ENCODE peak calls at places on chromosomes 13 and 19, in four cellular contexts. J is A549, T is K562, C is HepG2. R is an unnamed sample.

GRCh38 chr13:27962982-27963381 is 6.1 kb downstream of the CDX2 start:
- DNase-seq in J (no peak), T (no peak), C (no peak), R (no peak)

GRCh38 chr19:6683971-6684370 is 14.0 kb upstream of the TNFSF14 start:
- DNase-seq in T (no peak), C (no peak), J (no peak), R (no peak)

GRCh38 chr19:1725100-1726064 is 27.9 kb upstream of the ONECUT3 start:
- DNase-seq in T (peak), J (no peak), C (peak), R (no peak)

GRCh38 chr13:23692816-23693215 is 122.6 kb downstream of the TNFRSF19 start:
- DNase-seq in T (no peak), J (no peak), C (no peak), R (no peak)

GRCh38 chr13:19864018-19864338 is 529 bp upstream of the ZMYM5 start:
- DNase-seq in T (peak), C (no peak), J (peak), R (no peak)

GRCh38 chr19:3055741-3056453 is 6.4 kb downstream of the TLE5 start:
- DNase-seq in J (peak), T (no peak), C (no peak), R (no peak)

GRCh38 chr19:3048190-3048533 is 14.1 kb downstream of the TLE5 start:
- DNase-seq in J (no peak), T (no peak), C (no peak), R (no peak)

GRCh38 chr19:58388175-58388526 is 1.1 kb downstream of the RPS5 start:
- DNase-seq in C (no peak), J (no peak), T (no peak), R (no peak)

GRCh38 chr13:31424130-31424729 is 224.5 kb downstream of the B3GLCT start:
- DNase-seq in T (peak), C (peak), J (peak), R (peak)

GRCh38 chr13:74132152-74132767 is 1.9 kb downstream of the KLF12 start:
- DNase-seq in J (no peak), C (peak), T (no peak), R (no peak)

GRCh38 chr13:71499235-71499634 is 367.8 kb downstream of the DACH1 start:
- DNase-seq in C (no peak), J (no peak), T (no peak), R (no peak)

GRCh38 chr19:10517760-10518443 is 655 bp upstream of the S1PR5 start:
- DNase-seq in J (peak), C (no peak), T (peak), R (no peak)

GRCh38 chr13:65292488-65292901 is 1937.6 kb downstream of the PCDH9 start:
- DNase-seq in J (peak), T (no peak), C (no peak), R (no peak)

GRCh38 chr13:39144941-39145533 is 106.8 kb downstream of the NHLRC3 start:
- DNase-seq in T (peak), J (peak), C (no peak), R (no peak)

GRCh38 chr13:114134111-114134943 is 1.9 kb upstream of the RASA3 start:
- DNase-seq in C (no peak), J (no peak), T (no peak), R (no peak)

GRCh38 chr13:90686438-90686837 is 661.0 kb upstream of the MIR17HG start:
- DNase-seq in J (peak), T (no peak), C (no peak), R (no peak)

GRCh38 chr13:30618186-30618937 is 642 bp downstream of the USPL1 start:
- DNase-seq in J (no peak), T (peak), C (peak), R (no peak)

GRCh38 chr19:13366529-13367143 is 139.6 kb downstream of the CACNA1A start:
- DNase-seq in J (peak), T (peak), C (no peak), R (no peak)

GRCh38 chr13:75263741-75264407 is 218.1 kb downstream of the TBC1D4 start:
- DNase-seq in T (no peak), C (no peak), J (no peak), R (no peak)

GRCh38 chr13:21304256-21304655 is 127.8 kb downstream of the MRPL57 start:
- DNase-seq in C (no peak), J (no peak), T (no peak), R (no peak)

GRCh38 chr13:41848435-41849255 is 112.3 kb downstream of the VWA8 start:
- DNase-seq in C (no peak), J (no peak), T (no peak), R (no peak)

GRCh38 chr13:26656919-26657318 is 99.4 kb downstream of the WASF3 start:
- DNase-seq in T (no peak), C (peak), J (no peak), R (no peak)

GRCh38 chr19:1864480-1865171 is 1.2 kb upstream of the KLF16 start:
- DNase-seq in J (peak), C (peak), T (peak), R (no peak)

GRCh38 chr19:19652482-19653295 is 9.2 kb upstream of the GMIP start:
- DNase-seq in C (no peak), T (no peak), J (no peak), R (no peak)

GRCh38 chr13:51619614-51620013 is 35.4 kb downstream of the WDFY2 start:
- DNase-seq in T (no peak), J (no peak), C (no peak), R (no peak)
- TF ChIP-seq POLR2AphosphoS2 in T (no peak), J (no peak), C (no peak), R (no peak)

GRCh38 chr19:39363909-39364457 is 21.8 kb downstream of the SAMD4B start:
- DNase-seq in J (no peak), T (no peak), C (no peak), R (no peak)
- TF ChIP-seq POLR2AphosphoS2 in J (no peak), T (no peak), C (no peak), R (no peak)

GRCh38 chr19:5623397-5624153 is 692 bp downstream of the SAFB start:
- DNase-seq in T (no peak), J (no peak), C (no peak), R (no peak)
- TF ChIP-seq POLR2AphosphoS2 in T (no peak), J (no peak), C (no peak), R (no peak)

GRCh38 chr19:50720921-50721291 is 1.3 kb upstream of the SHANK1 start:
- DNase-seq in J (peak), T (no peak), C (no peak), R (no peak)
- TF ChIP-seq POLR2AphosphoS2 in J (no peak), T (no peak), C (no peak), R (no peak)

DNA sequence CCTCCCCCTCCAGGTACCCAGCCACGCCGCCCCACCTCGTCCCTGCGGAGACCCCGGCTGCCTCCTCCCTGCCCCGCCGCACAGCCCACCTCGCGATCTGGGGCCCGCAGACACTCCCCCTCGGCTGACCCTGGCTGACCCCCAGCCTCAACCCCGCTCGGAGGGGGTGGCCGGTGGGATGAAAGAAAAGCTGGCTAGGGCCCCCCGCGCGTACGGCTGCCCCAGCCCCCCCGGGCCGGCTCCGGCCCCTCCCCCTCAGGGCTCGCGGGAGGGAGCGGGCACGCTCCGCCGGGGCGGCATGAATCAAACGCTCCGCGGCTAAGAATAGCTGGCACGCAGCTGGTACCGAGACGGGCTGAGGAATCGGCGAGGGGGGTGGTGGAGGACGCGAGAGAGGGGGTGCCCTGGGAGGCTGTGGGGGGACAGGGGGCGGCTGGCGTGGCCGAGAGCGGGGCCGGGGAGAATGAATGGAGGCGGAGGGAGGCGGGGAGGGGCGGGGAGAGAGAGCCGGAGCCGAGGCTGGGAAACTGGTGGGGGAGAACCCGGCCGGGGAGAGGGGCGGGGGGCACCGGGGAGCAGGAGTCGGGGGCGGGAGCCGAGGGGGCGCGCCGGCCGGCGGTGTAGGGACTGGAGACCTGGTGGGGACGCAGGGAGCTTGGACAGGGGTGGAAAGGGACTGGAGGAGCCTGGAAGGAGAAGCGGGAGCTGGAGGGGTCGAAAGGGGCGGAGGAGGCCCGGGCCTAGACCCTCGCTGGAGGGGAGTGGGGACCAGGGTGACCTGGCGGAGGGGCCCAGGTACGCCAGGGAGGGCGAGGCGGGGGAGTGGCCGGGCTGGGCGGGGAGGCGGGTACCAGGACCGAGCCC is 1.1 kb downstream of the SHANK1 start:
- DNase-seq in C (no peak), J (no peak), T (no peak), R (no peak)
- TF ChIP-seq POLR2AphosphoS2 in C (no peak), J (no peak), T (no peak), R (no peak)

GRCh38 chr13:101397742-101398141 is 18.6 kb downstream of the NALCN start:
- DNase-seq in J (peak), T (no peak), C (no peak), R (no peak)
- TF ChIP-seq POLR2AphosphoS2 in J (no peak), T (no peak), C (no peak), R (no peak)

DNA sequence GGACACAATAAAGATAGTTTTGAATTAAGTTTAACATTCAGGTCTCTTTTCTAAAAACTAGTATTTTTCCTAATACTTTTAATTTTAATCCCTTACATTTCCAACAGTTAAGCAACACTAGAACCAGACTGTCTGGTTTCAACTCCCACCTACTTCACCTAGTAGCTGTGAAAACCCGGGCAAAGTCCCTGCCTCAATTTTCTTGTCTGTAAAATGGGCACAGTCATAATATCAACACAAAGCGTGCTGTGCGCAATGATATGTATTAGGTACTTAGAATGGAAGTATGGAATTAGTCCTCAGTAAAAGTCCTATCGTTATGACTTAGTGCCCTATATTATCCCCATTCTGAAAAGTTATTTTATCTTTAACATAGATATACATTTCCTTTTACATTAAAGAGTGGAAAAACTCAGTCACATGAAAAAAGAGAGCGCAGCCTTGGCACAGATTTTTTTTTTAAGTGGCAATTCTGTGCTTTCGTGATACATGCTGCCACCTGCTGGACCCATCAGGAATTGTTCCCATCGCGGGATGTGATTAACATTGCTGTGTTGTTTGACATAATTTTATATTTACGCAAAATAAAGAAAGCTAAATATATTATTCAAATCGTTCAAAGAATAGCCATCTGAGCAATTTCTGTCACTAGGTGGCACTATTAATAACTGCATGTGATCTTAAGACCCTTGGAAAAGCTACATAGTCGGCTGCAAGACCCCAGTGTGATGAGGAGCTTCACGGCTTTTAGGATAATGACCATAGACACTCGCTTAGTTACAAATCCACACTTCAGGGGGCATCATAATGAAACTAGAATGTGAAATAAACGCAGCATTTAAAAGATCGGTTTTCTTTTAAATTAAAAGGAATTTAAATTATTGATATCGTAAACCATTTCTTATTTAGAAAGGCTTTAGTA is 59.9 kb downstream of the LIG4 start:
- DNase-seq in T (peak), J (peak), C (peak), R (no peak)
- TF ChIP-seq POLR2AphosphoS2 in T (no peak), J (no peak), C (no peak), R (no peak)

DNA sequence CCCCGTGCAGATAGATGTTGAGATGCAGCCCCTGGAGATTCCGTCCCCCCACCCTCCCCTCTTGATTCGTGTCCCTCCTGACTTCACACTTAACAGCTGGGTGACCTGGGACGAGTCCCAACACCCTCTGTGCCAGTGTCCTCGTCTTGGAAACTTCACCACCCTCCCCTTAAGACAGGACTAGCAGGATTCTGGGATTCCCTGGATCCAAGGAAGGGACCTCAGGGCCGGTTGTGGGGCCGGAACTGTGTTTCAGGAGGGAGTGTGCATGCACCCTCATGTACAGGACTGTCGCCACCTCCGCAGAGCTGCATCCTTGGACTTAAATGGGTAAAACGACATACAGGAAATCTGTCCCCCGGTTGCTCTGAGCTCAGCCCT is 952 bp downstream of the MYO9B start:
- DNase-seq in T (no peak), J (no peak), C (no peak), R (no peak)
- TF ChIP-seq POLR2AphosphoS2 in T (no peak), J (no peak), C (no peak), R (no peak)

DNA sequence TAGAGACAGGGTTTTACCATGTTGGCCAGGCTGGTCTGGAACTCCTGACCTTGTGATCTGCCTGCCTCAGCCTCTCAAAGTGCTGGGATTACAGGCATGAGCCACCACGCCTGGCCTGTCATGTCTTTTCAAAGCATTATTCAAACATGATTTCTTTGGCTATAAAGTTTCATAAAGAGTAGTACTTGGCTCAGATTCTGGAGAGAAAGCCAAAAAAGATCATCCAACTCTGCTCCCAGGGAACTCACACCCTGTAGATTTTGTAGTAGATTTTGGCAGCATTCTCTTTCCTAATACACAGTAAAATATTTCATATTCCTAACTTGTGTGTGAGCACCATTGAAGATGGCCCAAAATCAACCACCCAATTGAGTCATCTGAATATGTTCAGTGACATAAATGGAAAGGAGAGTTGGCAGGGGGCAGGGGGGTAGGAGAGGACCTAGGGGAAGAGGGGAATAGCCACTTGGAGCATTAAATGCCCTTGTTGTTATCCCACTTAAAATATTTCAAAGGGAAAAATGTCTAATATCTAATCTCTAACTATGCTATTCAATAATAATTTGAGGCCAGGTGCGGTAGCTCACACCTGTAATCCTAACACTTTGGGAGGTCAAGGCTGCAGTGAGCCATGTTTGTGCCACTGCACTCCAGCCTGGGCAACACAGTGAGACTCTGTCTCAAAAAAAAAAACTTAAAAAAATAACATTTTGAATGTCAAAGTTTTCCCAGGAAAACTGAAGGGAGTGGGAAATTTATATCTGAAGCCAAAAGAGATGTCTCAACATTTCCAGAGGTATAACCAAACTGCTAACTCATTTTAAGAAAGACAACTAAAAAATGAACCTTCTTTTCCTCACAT is 48.2 kb downstream of the CAB39L start:
- DNase-seq in C (no peak), T (no peak), J (no peak), R (no peak)
- TF ChIP-seq POLR2AphosphoS2 in C (no peak), T (no peak), J (no peak), R (no peak)

R was measured in GM12878.